ENCODE peak calls at places on chromosome X, in four cellular contexts. One of them, this sample, is unnamed.

GRCh38 chrX:444305-444704 is 57.6 kb upstream of the PPP2R3B start:
- DNase-seq in IMR-90: no peak
- DNase-seq in adrenal gland: no peak
- DNase-seq in stomach: no peak
- DNase-seq in this sample: no peak

GRCh38 chrX:39577976-39578962 is 519.5 kb downstream of the BCOR start:
- DNase-seq in IMR-90: no peak
- DNase-seq in adrenal gland: no peak
- DNase-seq in stomach: peak
- DNase-seq in this sample: no peak

GRCh38 chrX:8679572-8679971 is 52.4 kb downstream of the ANOS1 start:
- DNase-seq in IMR-90: no peak
- DNase-seq in adrenal gland: no peak
- DNase-seq in stomach: no peak
- DNase-seq in this sample: no peak

GRCh38 chrX:2714551-2714950 is 23.5 kb downstream of the CD99 start:
- DNase-seq in IMR-90: no peak
- DNase-seq in adrenal gland: no peak
- DNase-seq in stomach: no peak
- DNase-seq in this sample: no peak

GRCh38 chrX:7215842-7216241 is 67.9 kb upstream of the PUDP start:
- DNase-seq in IMR-90: peak
- DNase-seq in adrenal gland: no peak
- DNase-seq in stomach: no peak
- DNase-seq in this sample: no peak

GRCh38 chrX:700936-701335 is 70.3 kb downstream of the SHOX start:
- DNase-seq in IMR-90: no peak
- DNase-seq in adrenal gland: no peak
- DNase-seq in stomach: no peak
- DNase-seq in this sample: no peak

GRCh38 chrX:81259008-81259713 is 57.3 kb downstream of the SH3BGRL start:
- DNase-seq in IMR-90: peak
- DNase-seq in adrenal gland: no peak
- DNase-seq in stomach: no peak
- DNase-seq in this sample: no peak

GRCh38 chrX:143768976-143769375 is 48.4 kb upstream of the SPANXN2 start:
- DNase-seq in IMR-90: no peak
- DNase-seq in adrenal gland: no peak
- DNase-seq in stomach: no peak
- DNase-seq in this sample: no peak

GRCh38 chrX:41184312-41184711 is 99.1 kb downstream of the USP9X start:
- DNase-seq in IMR-90: no peak
- DNase-seq in adrenal gland: no peak
- DNase-seq in stomach: no peak
- DNase-seq in this sample: no peak

GRCh38 chrX:103608305-103608963 is 671 bp downstream of the TCEAL3 start:
- DNase-seq in IMR-90: no peak
- DNase-seq in adrenal gland: peak
- DNase-seq in stomach: no peak
- DNase-seq in this sample: no peak

GRCh38 chrX:71252221-71252620 is 1.7 kb downstream of the ZMYM3 start:
- DNase-seq in IMR-90: no peak
- DNase-seq in adrenal gland: no peak
- DNase-seq in stomach: no peak
- DNase-seq in this sample: no peak

GRCh38 chrX:71251456-71251973 is 2.4 kb downstream of the ZMYM3 start:
- DNase-seq in IMR-90: no peak
- DNase-seq in adrenal gland: no peak
- DNase-seq in stomach: no peak
- DNase-seq in this sample: no peak

GRCh38 chrX:71253253-71254091 is 468 bp downstream of the ZMYM3 start:
- DNase-seq in IMR-90: peak
- DNase-seq in adrenal gland: peak
- DNase-seq in stomach: peak
- DNase-seq in this sample: peak

GRCh38 chrX:71256051-71256450 is 2.1 kb upstream of the ZMYM3 start:
- DNase-seq in IMR-90: peak
- DNase-seq in adrenal gland: no peak
- DNase-seq in stomach: no peak
- DNase-seq in this sample: no peak

DNA sequence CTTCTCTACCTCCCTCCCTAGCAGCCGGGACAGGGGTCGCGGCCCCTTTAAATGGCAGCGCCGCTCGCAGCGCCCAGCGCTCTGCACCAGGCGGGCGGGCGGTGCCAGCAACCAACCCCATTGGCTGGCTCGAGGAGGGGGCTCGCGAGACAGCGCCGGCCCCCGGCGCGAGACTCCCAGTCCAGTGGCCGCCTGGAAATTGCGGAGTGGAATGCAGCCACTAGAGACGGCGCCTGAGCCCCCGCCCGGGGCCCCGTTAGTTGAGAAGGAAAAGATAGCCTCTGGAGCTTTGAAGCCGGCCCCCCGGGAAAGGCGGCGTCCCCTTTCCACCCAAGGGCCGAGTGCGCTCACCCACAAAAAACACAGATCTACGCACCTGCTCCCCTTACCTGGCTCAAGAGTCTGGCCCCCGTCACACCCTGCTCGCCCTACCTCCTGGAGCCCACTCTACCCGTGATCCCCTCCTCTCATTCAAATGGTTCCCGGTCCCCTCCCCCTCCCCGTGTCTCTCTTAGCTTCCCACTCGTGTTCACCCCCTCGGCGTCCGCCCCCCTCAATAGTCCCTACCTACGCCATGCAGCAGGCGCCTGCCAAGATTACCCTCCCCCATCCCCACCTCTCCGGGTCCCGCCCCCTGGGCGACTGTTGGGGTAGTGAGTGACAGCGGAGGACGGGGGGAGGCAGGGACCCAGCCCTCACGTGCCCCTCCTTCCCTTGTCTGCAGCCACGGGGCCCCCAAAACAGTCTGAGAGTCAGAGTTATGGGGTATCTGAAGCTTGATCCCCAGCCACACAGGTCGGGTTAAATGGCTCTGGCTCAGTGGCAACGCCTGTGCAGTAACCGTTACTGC is at the start of gene ZMYM3:
- DNase-seq in IMR-90: peak
- DNase-seq in adrenal gland: peak
- DNase-seq in stomach: peak
- DNase-seq in this sample: peak
- TF ChIP-seq POLR2A in IMR-90: no peak
- TF ChIP-seq POLR2A in adrenal gland: peak
- TF ChIP-seq POLR2A in stomach: no peak
- TF ChIP-seq POLR2A in this sample: peak

GRCh38 chrX:119573840-119574393 is 446 bp upstream of the UBE2A start:
- DNase-seq in IMR-90: peak
- DNase-seq in adrenal gland: peak
- DNase-seq in stomach: no peak
- DNase-seq in this sample: peak
- TF ChIP-seq POLR2A in IMR-90: no peak
- TF ChIP-seq POLR2A in adrenal gland: no peak
- TF ChIP-seq POLR2A in stomach: no peak
- TF ChIP-seq POLR2A in this sample: no peak

GRCh38 chrX:47581731-47582647 is at the start of gene TIMP1:
- DNase-seq in IMR-90: peak
- DNase-seq in adrenal gland: peak
- DNase-seq in stomach: peak
- DNase-seq in this sample: peak
- TF ChIP-seq POLR2A in IMR-90: peak
- TF ChIP-seq POLR2A in adrenal gland: peak
- TF ChIP-seq POLR2A in stomach: no peak
- TF ChIP-seq POLR2A in this sample: peak

GRCh38 chrX:10288400-10288799 is 131.6 kb downstream of the CLCN4 start:
- DNase-seq in IMR-90: peak
- DNase-seq in adrenal gland: no peak
- DNase-seq in stomach: no peak
- DNase-seq in this sample: no peak
- TF ChIP-seq POLR2A in IMR-90: no peak
- TF ChIP-seq POLR2A in adrenal gland: no peak
- TF ChIP-seq POLR2A in stomach: no peak
- TF ChIP-seq POLR2A in this sample: no peak